ENCODE peak calls at places on chromosome 7, in seven cellular contexts. D is tibial artery; F is upper lobe of right lung; Q is esophagus muscularis mucosa; H is heart left ventricle; V is CD8-positive, alpha-beta T cell; R is adrenal gland. N is an unnamed sample. For H3K4me1 and H3K36me3, the result is how much of the 10 kb centered on the place peaks cover.

GRCh38 chr7:50803359-50804337 is 21.0 kb upstream of the GRB10 start:
- DNase-seq in H (no peak), V (no peak), D (no peak), Q (no peak), F (no peak), R (no peak), N (no peak)

GRCh38 chr7:117869374-117869773 is 3.9 kb downstream of the CTTNBP2 start:
- DNase-seq in H (no peak), Q (no peak), V (no peak), F (no peak), R (no peak), D (no peak), N (no peak)

GRCh38 chr7:2774935-2775334 is 69.2 kb downstream of the GNA12 start:
- DNase-seq in R (no peak), V (no peak), D (no peak), Q (no peak), H (no peak), F (no peak), N (no peak)

GRCh38 chr7:107856806-107857540 is 34.0 kb upstream of the DLD start:
- DNase-seq in Q (no peak), H (no peak), D (no peak), F (no peak), V (peak), R (no peak), N (peak)

GRCh38 chr7:17015575-17015974 is 133.8 kb upstream of the AGR3 start:
- DNase-seq in R (no peak), D (no peak), F (no peak), H (no peak), V (no peak), Q (no peak), N (no peak)

GRCh38 chr7:137579913-137580640 is 236.5 kb upstream of the PTN start:
- DNase-seq in D (no peak), H (no peak), R (no peak), Q (no peak), V (no peak), F (no peak), N (no peak)

GRCh38 chr7:2403718-2404648 is 572 bp downstream of the CHST12 start:
- DNase-seq in R (peak), D (no peak), F (peak), Q (no peak), V (no peak), H (peak), N (no peak)

GRCh38 chr7:116231543-116232401 is 21.4 kb downstream of the TES start:
- DNase-seq in V (no peak), D (no peak), R (no peak), H (no peak), F (no peak), Q (no peak), N (no peak)

GRCh38 chr7:46156039-46156438 is 235.0 kb upstream of the IGFBP3 start:
- DNase-seq in H (no peak), F (no peak), V (no peak), R (no peak), D (no peak), Q (no peak), N (no peak)

GRCh38 chr7:22668971-22669401 is 58.0 kb upstream of the IL6 start:
- DNase-seq in F (no peak), D (no peak), V (no peak), R (no peak), H (no peak), Q (no peak), N (no peak)

GRCh38 chr7:2948794-2949193 is 94.9 kb downstream of the CARD11 start:
- DNase-seq in D (no peak), F (no peak), Q (no peak), V (no peak), H (no peak), R (no peak), N (no peak)

GRCh38 chr7:47379629-47380324 is 202.1 kb downstream of the TNS3 start:
- DNase-seq in D (peak), Q (no peak), R (peak), H (peak), F (peak), V (no peak), N (no peak)

GRCh38 chr7:7475601-7476000 is 60.1 kb downstream of the COL28A1 start:
- DNase-seq in Q (no peak), D (no peak), V (no peak), R (no peak), F (no peak), H (no peak), N (no peak)

GRCh38 chr7:92988941-92989540 is 128.7 kb downstream of the SAMD9 start:
- DNase-seq in V (no peak), Q (no peak), F (no peak), R (no peak), H (no peak), D (no peak), N (no peak)

GRCh38 chr7:101927389-101928306 is 110.2 kb downstream of the CUX1 start:
- DNase-seq in V (no peak), H (peak), R (peak), Q (no peak), F (no peak), D (no peak), N (no peak)

GRCh38 chr7:34281260-34281659 is 375.9 kb downstream of the BMPER start:
- DNase-seq in R (no peak), D (no peak), H (no peak), F (no peak), Q (no peak), V (no peak), N (no peak)

GRCh38 chr7:122095642-122096041 is 48.4 kb downstream of the AASS start:
- DNase-seq in R (no peak), F (no peak), Q (no peak), V (no peak), D (no peak), H (no peak), N (no peak)

GRCh38 chr7:139725077-139725476 is 52.7 kb downstream of the HIPK2 start:
- DNase-seq in R (peak), V (no peak), Q (no peak), H (no peak), D (peak), F (no peak), N (no peak)

GRCh38 chr7:118153551-118154177 is 30.3 kb upstream of the LSM8 start:
- DNase-seq in V (no peak), R (no peak), H (no peak), F (no peak), Q (no peak), D (no peak), N (peak)

GRCh38 chr7:42186181-42186580 is 50.8 kb downstream of the GLI3 start:
- DNase-seq in D (no peak), R (no peak), V (no peak), H (no peak), F (no peak), Q (no peak), N (no peak)

GRCh38 chr7:77316219-77316978 is 99.8 kb downstream of the GSAP start:
- DNase-seq in R (no peak), V (no peak), Q (no peak), F (no peak), H (no peak), D (no peak), N (no peak)

GRCh38 chr7:158030566-158030965 is 557.1 kb downstream of the PTPRN2 start:
- DNase-seq in F (peak), H (no peak), V (no peak), Q (no peak), R (no peak), D (peak), N (no peak)

GRCh38 chr7:34077168-34077567 is 171.8 kb downstream of the BMPER start:
- DNase-seq in D (no peak), Q (no peak), F (no peak), H (no peak), V (no peak), R (no peak), N (no peak)

GRCh38 chr7:90225601-90226000 is 14.1 kb downstream of the STEAP2 start:
- DNase-seq in Q (no peak), H (no peak), F (no peak), D (no peak), R (no peak), V (no peak), N (no peak)

GRCh38 chr7:90222390-90222789 is 10.8 kb downstream of the STEAP2 start:
- DNase-seq in D (no peak), V (no peak), R (no peak), F (no peak), Q (no peak), H (no peak), N (no peak)

GRCh38 chr7:90222811-90223725 is 11.5 kb downstream of the STEAP2 start:
- DNase-seq in Q (no peak), H (no peak), V (no peak), D (no peak), F (no peak), R (no peak), N (no peak)

GRCh38 chr7:90225181-90225580 is 13.6 kb downstream of the STEAP2 start:
- DNase-seq in D (no peak), F (no peak), R (no peak), V (no peak), H (no peak), Q (no peak), N (no peak)

DNA sequence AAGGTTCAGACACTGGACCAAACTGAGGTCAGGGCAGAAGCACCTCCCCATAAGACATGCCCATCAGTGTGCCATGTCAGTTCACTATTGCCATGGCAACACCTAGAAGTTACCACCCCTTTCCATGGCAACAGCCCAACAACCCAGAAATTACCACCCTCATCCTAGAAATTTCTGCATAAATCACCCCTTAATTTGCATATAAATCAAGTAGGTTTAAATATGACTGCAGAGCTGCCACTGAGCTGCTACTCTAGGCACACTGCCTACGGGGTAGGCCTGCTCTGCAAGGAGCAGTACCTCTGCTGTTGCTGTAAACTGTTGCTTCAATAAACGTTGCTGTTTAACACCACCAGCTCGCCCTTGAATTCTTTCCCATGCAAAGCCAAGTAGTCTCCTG is 12.7 kb downstream of the STEAP2 start:
- DNase-seq in Q (no peak), V (no peak), H (no peak), F (no peak), D (no peak), R (no peak), N (no peak)
- H3K4me3 ChIP-seq in Q (no peak), V (no peak), H (no peak), F (no peak), D (no peak), R (no peak), N (no peak)

DNA sequence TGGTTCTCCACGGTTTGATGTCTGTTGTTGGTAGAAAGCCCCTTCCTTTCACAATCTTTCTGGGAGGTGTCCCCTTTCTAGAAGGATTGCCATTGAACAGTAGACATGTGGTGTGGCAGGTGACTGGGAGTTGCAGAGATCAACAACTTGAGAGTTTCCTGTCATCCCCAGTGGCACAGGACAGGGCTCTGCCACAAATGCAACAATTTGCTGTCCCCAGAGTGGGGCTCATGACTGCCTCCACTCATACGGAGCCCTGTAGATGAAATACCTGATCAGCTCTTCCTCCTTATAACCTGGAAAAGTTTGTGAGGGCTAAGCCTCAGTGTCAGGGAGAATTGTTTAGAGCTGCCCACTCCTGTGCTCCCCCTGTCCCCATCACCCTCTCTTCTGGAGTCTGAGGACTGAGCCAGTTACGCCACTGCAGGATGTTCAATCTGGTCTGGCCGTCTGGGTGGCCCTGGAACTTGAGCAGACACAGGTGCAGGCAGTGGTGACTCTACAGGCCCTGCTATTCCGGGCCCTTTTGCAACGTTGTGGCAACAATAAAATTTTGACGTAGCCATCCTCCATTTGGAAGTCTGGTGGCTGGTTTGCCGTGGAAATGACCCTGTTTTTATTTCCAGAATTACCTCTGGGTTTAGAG is 6.5 kb downstream of the DBNL start:
- DNase-seq in Q (no peak), R (peak), H (no peak), F (peak), V (no peak), D (no peak), N (no peak)
- H3K4me1 ChIP-seq in Q (under half), R (under half), H (under half), F (under half), V (half or more), D (under half), N (half or more)

GRCh38 chr7:64533756-64534155 is 29.1 kb downstream of the ZNF680 start:
- DNase-seq in F (no peak), D (no peak), H (no peak), Q (no peak), R (no peak), V (no peak), N (no peak)
- H3K36me3 ChIP-seq in F (under half), D (half or more), H (half or more), Q (half or more), R (under half), V (under half), N (under half)

GRCh38 chr7:27603813-27604212 is 58.9 kb downstream of the HIBADH start:
- DNase-seq in R (no peak), H (no peak), F (no peak), D (no peak), V (no peak), Q (no peak), N (no peak)

GRCh38 chr7:27607210-27607606 is 55.5 kb downstream of the HIBADH start:
- DNase-seq in F (no peak), Q (no peak), D (no peak), H (no peak), V (no peak), R (no peak), N (no peak)

GRCh38 chr7:27605689-27606269 is 56.9 kb downstream of the HIBADH start:
- DNase-seq in F (no peak), H (no peak), V (no peak), D (no peak), Q (no peak), R (no peak), N (no peak)

GRCh38 chr7:27606270-27607209 is 56.1 kb downstream of the HIBADH start:
- DNase-seq in Q (no peak), R (no peak), V (no peak), F (no peak), H (no peak), D (no peak), N (no peak)

DNA sequence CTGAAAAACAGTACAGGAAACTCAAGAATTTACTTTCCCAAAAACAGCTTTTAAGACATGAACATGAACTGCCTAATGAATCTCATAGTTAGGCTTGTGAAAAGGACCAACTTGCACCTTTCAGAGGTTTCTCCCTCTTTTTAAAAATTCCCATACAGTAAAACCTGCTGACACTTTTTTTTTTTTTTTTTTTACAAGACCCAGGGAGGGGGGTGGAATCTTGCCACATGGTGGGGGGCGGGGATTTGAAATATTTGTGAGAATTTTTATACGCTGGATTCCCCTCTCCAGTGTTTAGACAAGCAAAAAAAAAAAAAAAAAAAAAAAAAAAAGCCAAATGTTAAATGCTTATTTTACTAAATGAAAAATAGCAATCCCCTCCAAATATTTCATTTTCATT is 57.4 kb downstream of the HIBADH start:
- DNase-seq in D (no peak), H (no peak), F (no peak), R (no peak), V (no peak), Q (no peak), N (no peak)
- H3K4me3 ChIP-seq in D (no peak), H (no peak), F (no peak), R (no peak), V (no peak), Q (no peak), N (no peak)

GRCh38 chr7:100886936-100887185 is 2.7 kb downstream of the UFSP1 start:
- DNase-seq in D (no peak), V (no peak), H (no peak), F (no peak), R (no peak), Q (no peak), N (no peak)

GRCh38 chr7:100888529-100888987 is 957 bp downstream of the UFSP1 start:
- DNase-seq in D (no peak), H (no peak), R (no peak), V (no peak), F (no peak), Q (no peak), N (no peak)

GRCh38 chr7:100886142-100886935 is 3.2 kb downstream of the UFSP1 start:
- DNase-seq in H (no peak), Q (no peak), V (no peak), R (no peak), F (no peak), D (no peak), N (no peak)

GRCh38 chr7:100887955-100888481 is 1.5 kb downstream of the UFSP1 start:
- DNase-seq in D (no peak), F (no peak), R (no peak), V (no peak), H (no peak), Q (no peak), N (no peak)

DNA sequence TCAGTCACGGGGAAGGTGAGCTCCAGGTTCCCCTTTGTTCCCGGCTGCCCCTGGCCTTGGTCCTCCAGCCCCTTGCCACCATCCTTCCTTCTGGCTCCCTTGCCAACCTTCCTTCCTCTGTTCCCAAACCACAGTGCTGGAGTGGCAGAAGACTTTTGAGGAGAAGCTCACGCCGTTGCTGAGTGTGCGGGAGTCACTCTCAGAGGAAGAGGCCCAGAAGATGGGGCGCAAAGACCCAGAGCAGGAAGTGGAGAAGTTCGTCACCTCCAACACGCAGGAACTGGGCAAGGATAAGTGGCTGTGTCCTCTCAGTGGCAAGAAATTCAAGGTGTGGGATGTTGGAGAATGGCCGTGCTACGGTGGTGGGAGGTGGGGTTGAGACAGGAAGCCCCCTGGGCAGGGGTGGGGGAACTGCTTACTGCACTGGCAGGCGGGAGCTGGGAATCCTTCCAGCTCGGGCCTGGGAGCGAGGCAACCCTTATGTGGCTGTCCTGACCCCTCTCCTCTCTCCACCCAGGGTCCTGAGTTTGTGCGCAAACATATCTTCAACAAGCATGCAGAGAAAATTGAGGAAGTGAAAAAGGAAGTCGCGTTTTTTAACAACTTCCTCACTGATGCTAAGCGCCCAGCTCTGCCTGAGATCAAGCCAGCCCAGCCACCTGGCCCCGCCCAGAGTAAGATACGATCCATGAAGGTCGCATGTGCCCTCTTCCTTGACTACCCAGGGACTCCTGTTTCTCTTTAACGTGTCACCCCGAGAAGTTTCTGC is 2.1 kb downstream of the UFSP1 start:
- DNase-seq in R (no peak), Q (no peak), F (no peak), D (no peak), V (peak), H (no peak), N (peak)
- H3K4me1 ChIP-seq in R (under half), Q (under half), F (under half), D (under half), V (under half), H (under half), N (half or more)